ENCODE peak calls at places on chromosomes 16 and 17, in six cellular contexts. One of them, this sample, is unnamed.

GRCh38 chr17:27494192-27495091 is 38.2 kb downstream of the KSR1 start:
- DNase-seq in A549: peak
- DNase-seq in endothelial cell of umbilical vein: peak
- DNase-seq in GM12878: no peak
- DNase-seq in HepG2: peak
- DNase-seq in K562: no peak
- DNase-seq in this sample: no peak

GRCh38 chr17:27259356-27259755 is 34.6 kb upstream of the WSB1 start:
- DNase-seq in A549: no peak
- DNase-seq in endothelial cell of umbilical vein: no peak
- DNase-seq in GM12878: no peak
- DNase-seq in HepG2: no peak
- DNase-seq in K562: no peak
- DNase-seq in this sample: no peak

GRCh38 chr16:82108774-82109173 is 61.2 kb downstream of the MPHOSPH6 start:
- DNase-seq in A549: no peak
- DNase-seq in endothelial cell of umbilical vein: no peak
- DNase-seq in GM12878: no peak
- DNase-seq in HepG2: no peak
- DNase-seq in K562: no peak
- DNase-seq in this sample: no peak

GRCh38 chr17:65243838-65244237 is 106.7 kb downstream of the RGS9 start:
- DNase-seq in A549: no peak
- DNase-seq in endothelial cell of umbilical vein: peak
- DNase-seq in GM12878: no peak
- DNase-seq in HepG2: no peak
- DNase-seq in K562: no peak
- DNase-seq in this sample: no peak

GRCh38 chr16:2883027-2883846 is at the start of gene FLYWCH2:
- DNase-seq in A549: peak
- DNase-seq in endothelial cell of umbilical vein: peak
- DNase-seq in GM12878: peak
- DNase-seq in HepG2: peak
- DNase-seq in K562: peak
- DNase-seq in this sample: peak

GRCh38 chr16:533391-534088 is 6.0 kb downstream of the CAPN15 start:
- DNase-seq in A549: no peak
- DNase-seq in endothelial cell of umbilical vein: no peak
- DNase-seq in GM12878: no peak
- DNase-seq in HepG2: peak
- DNase-seq in K562: no peak
- DNase-seq in this sample: no peak

GRCh38 chr17:65198653-65199382 is 61.6 kb downstream of the RGS9 start:
- DNase-seq in A549: peak
- DNase-seq in endothelial cell of umbilical vein: peak
- DNase-seq in GM12878: peak
- DNase-seq in HepG2: peak
- DNase-seq in K562: peak
- DNase-seq in this sample: peak

GRCh38 chr17:82012482-82013295 is 10.0 kb downstream of the CENPX start:
- DNase-seq in A549: no peak
- DNase-seq in endothelial cell of umbilical vein: no peak
- DNase-seq in GM12878: no peak
- DNase-seq in HepG2: no peak
- DNase-seq in K562: no peak
- DNase-seq in this sample: no peak

GRCh38 chr16:75065149-75065807 is 51.3 kb downstream of the LDHD start:
- DNase-seq in A549: no peak
- DNase-seq in endothelial cell of umbilical vein: no peak
- DNase-seq in GM12878: no peak
- DNase-seq in HepG2: no peak
- DNase-seq in K562: peak
- DNase-seq in this sample: peak

GRCh38 chr17:39951924-39952664 is 10.7 kb upstream of the GSDMA start:
- DNase-seq in A549: no peak
- DNase-seq in endothelial cell of umbilical vein: no peak
- DNase-seq in GM12878: no peak
- DNase-seq in HepG2: no peak
- DNase-seq in K562: no peak
- DNase-seq in this sample: no peak

GRCh38 chr16:86634290-86634689 is 55.9 kb downstream of the FOXL1 start:
- DNase-seq in A549: peak
- DNase-seq in endothelial cell of umbilical vein: peak
- DNase-seq in GM12878: no peak
- DNase-seq in HepG2: no peak
- DNase-seq in K562: no peak
- DNase-seq in this sample: no peak

GRCh38 chr16:1287982-1288670 is 21.3 kb upstream of the UBE2I start:
- DNase-seq in A549: no peak
- DNase-seq in endothelial cell of umbilical vein: no peak
- DNase-seq in GM12878: no peak
- DNase-seq in HepG2: no peak
- DNase-seq in K562: no peak
- DNase-seq in this sample: no peak

GRCh38 chr17:74770498-74771318 is 5.4 kb downstream of the NAT9 start:
- DNase-seq in A549: peak
- DNase-seq in endothelial cell of umbilical vein: peak
- DNase-seq in GM12878: no peak
- DNase-seq in HepG2: peak
- DNase-seq in K562: peak
- DNase-seq in this sample: peak

GRCh38 chr16:84423416-84423837 is 55.1 kb downstream of the ATP2C2 start:
- DNase-seq in A549: peak
- DNase-seq in endothelial cell of umbilical vein: peak
- DNase-seq in GM12878: peak
- DNase-seq in HepG2: peak
- DNase-seq in K562: peak
- DNase-seq in this sample: peak

GRCh38 chr16:28140788-28141618 is 70.8 kb downstream of the XPO6 start:
- DNase-seq in A549: no peak
- DNase-seq in endothelial cell of umbilical vein: no peak
- DNase-seq in GM12878: peak
- DNase-seq in HepG2: peak
- DNase-seq in K562: no peak
- DNase-seq in this sample: peak

GRCh38 chr17:65064452-65065019 is 8.0 kb upstream of the GNA13 start:
- DNase-seq in A549: peak
- DNase-seq in endothelial cell of umbilical vein: no peak
- DNase-seq in GM12878: no peak
- DNase-seq in HepG2: peak
- DNase-seq in K562: peak
- DNase-seq in this sample: no peak

GRCh38 chr17:8696951-8697745 is 47.5 kb downstream of the CCDC42 start:
- DNase-seq in A549: no peak
- DNase-seq in endothelial cell of umbilical vein: peak
- DNase-seq in GM12878: no peak
- DNase-seq in HepG2: peak
- DNase-seq in K562: no peak
- DNase-seq in this sample: no peak

GRCh38 chr17:50279639-50280038 is 5.4 kb downstream of the TMEM92 start:
- DNase-seq in A549: no peak
- DNase-seq in endothelial cell of umbilical vein: no peak
- DNase-seq in GM12878: no peak
- DNase-seq in HepG2: no peak
- DNase-seq in K562: no peak
- DNase-seq in this sample: no peak

GRCh38 chr16:89473791-89474414 is 16.5 kb downstream of the ANKRD11 start:
- DNase-seq in A549: no peak
- DNase-seq in endothelial cell of umbilical vein: no peak
- DNase-seq in GM12878: no peak
- DNase-seq in HepG2: no peak
- DNase-seq in K562: no peak
- DNase-seq in this sample: peak

GRCh38 chr17:63258785-63259184 is 187.3 kb downstream of the CYB561 start:
- DNase-seq in A549: no peak
- DNase-seq in endothelial cell of umbilical vein: no peak
- DNase-seq in GM12878: no peak
- DNase-seq in HepG2: no peak
- DNase-seq in K562: no peak
- DNase-seq in this sample: no peak

GRCh38 chr17:57915980-57916757 is 39.0 kb downstream of the CUEDC1 start:
- DNase-seq in A549: no peak
- DNase-seq in endothelial cell of umbilical vein: no peak
- DNase-seq in GM12878: no peak
- DNase-seq in HepG2: no peak
- DNase-seq in K562: no peak
- DNase-seq in this sample: no peak

DNA sequence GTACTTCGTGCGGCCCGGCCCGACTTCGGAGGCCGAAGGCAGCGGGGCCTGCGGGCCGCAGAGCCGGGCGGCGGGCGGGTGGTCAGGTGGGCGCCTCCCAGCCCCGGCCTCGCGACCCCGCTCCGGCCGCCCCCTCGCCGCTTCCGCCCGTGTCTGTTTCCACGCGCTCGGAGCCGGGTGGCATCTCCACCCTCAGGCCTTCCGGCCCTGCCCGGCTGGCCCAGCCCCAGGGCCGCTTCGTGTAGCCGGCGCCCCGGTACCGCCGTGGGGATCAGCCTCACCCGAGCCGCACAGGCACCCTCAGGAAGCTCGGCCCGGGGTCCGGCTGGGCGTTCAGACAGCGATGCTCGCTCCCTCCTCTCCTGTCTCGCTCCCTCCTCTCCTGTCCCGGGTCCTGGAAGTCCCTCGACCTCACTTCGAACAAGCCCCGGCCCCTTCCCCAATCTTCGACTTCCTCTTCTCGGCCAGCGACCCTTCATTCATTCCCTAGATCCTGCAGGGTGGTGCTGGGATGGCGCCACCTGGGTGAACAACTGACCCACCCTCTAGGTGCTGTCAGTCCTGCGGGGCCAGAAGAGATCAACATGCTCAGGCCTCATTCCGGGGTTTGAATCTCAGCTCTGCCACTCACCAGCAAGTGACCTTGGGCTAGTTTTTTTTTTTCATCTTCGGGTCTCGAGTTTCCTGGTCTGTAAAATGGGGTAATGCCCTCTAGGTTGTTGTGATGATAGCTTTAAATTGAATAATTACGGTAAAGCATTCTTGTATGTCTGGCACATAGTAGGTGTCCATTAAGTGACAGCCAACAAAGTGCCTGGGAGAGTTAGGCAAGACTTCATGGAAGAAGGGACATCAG is 611 bp downstream of the VPS4A start:
- DNase-seq in A549: peak
- DNase-seq in endothelial cell of umbilical vein: no peak
- DNase-seq in GM12878: no peak
- DNase-seq in HepG2: peak
- DNase-seq in K562: peak
- DNase-seq in this sample: peak
- TF ChIP-seq POLR2A in A549: no peak
- TF ChIP-seq POLR2A in endothelial cell of umbilical vein: no peak
- TF ChIP-seq POLR2A in GM12878: no peak
- TF ChIP-seq POLR2A in HepG2: peak
- TF ChIP-seq POLR2A in K562: no peak
- TF ChIP-seq POLR2A in this sample: no peak

GRCh38 chr16:85461814-85462404 is 151.2 kb upstream of the GSE1 start:
- DNase-seq in A549: no peak
- DNase-seq in endothelial cell of umbilical vein: no peak
- DNase-seq in GM12878: no peak
- DNase-seq in HepG2: no peak
- DNase-seq in K562: peak
- DNase-seq in this sample: peak
- TF ChIP-seq MYC in A549: no peak
- TF ChIP-seq MYC in endothelial cell of umbilical vein: no peak
- TF ChIP-seq MYC in GM12878: no peak
- TF ChIP-seq MYC in HepG2: no peak
- TF ChIP-seq MYC in K562: peak
- TF ChIP-seq MYC in this sample: no peak

GRCh38 chr17:68603663-68604062 is 2.5 kb upstream of the FAM20A start:
- DNase-seq in A549: no peak
- DNase-seq in endothelial cell of umbilical vein: no peak
- DNase-seq in GM12878: no peak
- DNase-seq in HepG2: no peak
- DNase-seq in K562: no peak
- DNase-seq in this sample: no peak
- TF ChIP-seq CTCF in A549: no peak
- TF ChIP-seq CTCF in endothelial cell of umbilical vein: no peak
- TF ChIP-seq CTCF in GM12878: no peak
- TF ChIP-seq CTCF in HepG2: no peak
- TF ChIP-seq CTCF in K562: no peak
- TF ChIP-seq CTCF in this sample: no peak

GRCh38 chr16:56943761-56944375 is 11.9 kb downstream of the HERPUD1 start:
- DNase-seq in A549: no peak
- DNase-seq in endothelial cell of umbilical vein: no peak
- DNase-seq in GM12878: no peak
- DNase-seq in HepG2: no peak
- DNase-seq in K562: no peak
- DNase-seq in this sample: no peak

GRCh38 chr16:56946767-56947603 is 14.8 kb upstream of the CETP start:
- DNase-seq in A549: no peak
- DNase-seq in endothelial cell of umbilical vein: no peak
- DNase-seq in GM12878: no peak
- DNase-seq in HepG2: no peak
- DNase-seq in K562: no peak
- DNase-seq in this sample: no peak

GRCh38 chr16:56947604-56947995 is 14.2 kb upstream of the CETP start:
- DNase-seq in A549: no peak
- DNase-seq in endothelial cell of umbilical vein: no peak
- DNase-seq in GM12878: no peak
- DNase-seq in HepG2: no peak
- DNase-seq in K562: no peak
- DNase-seq in this sample: no peak

GRCh38 chr16:56945847-56946527 is 14.0 kb downstream of the HERPUD1 start:
- DNase-seq in A549: no peak
- DNase-seq in endothelial cell of umbilical vein: no peak
- DNase-seq in GM12878: no peak
- DNase-seq in HepG2: no peak
- DNase-seq in K562: no peak
- DNase-seq in this sample: no peak

DNA sequence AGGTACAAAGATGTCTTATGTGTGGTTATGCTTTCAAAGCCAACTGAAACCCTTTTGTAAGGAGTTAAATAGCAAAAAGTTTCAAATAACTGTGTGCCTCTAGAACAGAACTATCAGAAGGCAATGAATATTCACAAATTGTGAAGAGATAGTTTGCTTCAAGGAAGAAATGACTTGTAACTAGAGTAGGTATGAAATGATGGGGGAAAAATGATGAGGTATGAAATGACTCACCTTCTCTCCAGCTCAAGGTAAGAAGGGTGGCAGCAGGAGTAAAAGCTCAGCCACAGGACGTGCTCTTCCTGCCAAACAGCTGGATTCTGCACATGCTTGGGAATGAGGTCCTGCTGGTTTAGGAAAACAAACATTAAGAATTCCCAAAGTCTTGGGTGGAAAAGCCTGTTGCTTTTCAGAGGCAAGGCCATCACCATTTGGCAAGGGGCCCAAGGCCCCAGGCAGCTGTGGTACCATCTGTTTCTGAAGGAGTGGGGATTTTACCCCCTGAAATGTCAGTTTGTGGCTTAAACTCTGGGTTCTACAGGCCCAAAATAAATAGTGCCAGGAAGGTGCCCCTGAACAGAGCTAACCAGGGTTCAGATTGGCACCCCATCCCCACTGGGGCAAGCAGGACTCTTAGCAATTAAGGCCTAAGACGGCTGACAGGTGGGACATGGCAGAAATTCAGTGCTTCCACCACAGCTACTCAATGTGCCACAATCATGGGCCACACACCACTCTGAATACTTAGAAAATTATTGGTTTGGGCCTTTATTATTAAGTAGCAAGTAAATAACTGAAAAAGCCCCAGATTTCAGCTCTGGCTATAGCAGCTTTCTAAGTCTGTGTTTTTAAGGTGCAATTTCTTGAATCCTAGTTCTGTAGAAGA is 13.3 kb downstream of the HERPUD1 start:
- DNase-seq in A549: no peak
- DNase-seq in endothelial cell of umbilical vein: no peak
- DNase-seq in GM12878: peak
- DNase-seq in HepG2: no peak
- DNase-seq in K562: no peak
- DNase-seq in this sample: no peak
- TF ChIP-seq POLR2A in A549: no peak
- TF ChIP-seq POLR2A in endothelial cell of umbilical vein: no peak
- TF ChIP-seq POLR2A in GM12878: peak
- TF ChIP-seq POLR2A in HepG2: peak
- TF ChIP-seq POLR2A in K562: peak
- TF ChIP-seq POLR2A in this sample: no peak